ENCODE peak calls at places on chromosomes 13 and 19, in ten cellular contexts. E is IMR-90; I is CD8-positive, alpha-beta T cell; N is fibroblast of lung; Q is tibial nerve; W is uterus; F is right lobe of liver; D is GM23338; K is CD4-positive, CD25-positive, alpha-beta regulatory T cell; Y is AG04450. L is an unnamed sample.

GRCh38 chr19:40744554-40745401 is 5.5 kb downstream of the ACTMAP start:
- DNase-seq in E (no peak), I (peak; percentile 32), K (no peak), Q (no peak), Y (no peak), F (no peak), W (no peak), D (peak; percentile 64), N (no peak), L (no peak)

GRCh38 chr13:93227280-93227905 is 786 bp downstream of the GPC6 start:
- DNase-seq in Q (peak; percentile 16), I (no peak), N (peak; percentile 67), F (peak; percentile 68), K (no peak), W (no peak), D (peak; percentile 66), E (peak; percentile 52), Y (no peak), L (no peak)

GRCh38 chr19:5624154-5624663 is 1.3 kb downstream of the SAFB start:
- DNase-seq in N (peak; percentile 59), F (peak; percentile 68), Q (peak; percentile 23), D (peak; percentile 52), E (peak; percentile 61), I (peak; percentile 24), Y (no peak), K (no peak), W (peak; percentile 37), L (no peak)

GRCh38 chr19:29771708-29772415 is 39.9 kb upstream of the CCNE1 start:
- DNase-seq in Y (peak; percentile 4), I (peak; percentile 31), E (peak; percentile 37), N (peak; percentile 45), W (no peak), Q (no peak), K (no peak), D (peak; percentile 86), F (peak; percentile 52), L (no peak)

GRCh38 chr19:10237702-10238101 is 6.6 kb upstream of the S1PR2 start:
- DNase-seq in K (no peak), W (no peak), F (peak; percentile 38), Y (no peak), D (no peak), E (no peak), Q (no peak), N (no peak), I (no peak), L (no peak)

GRCh38 chr13:21730186-21730880 is 59.5 kb downstream of the FGF9 start:
- DNase-seq in K (no peak), Y (no peak), W (no peak), N (no peak), F (no peak), Q (no peak), D (no peak), I (no peak), E (no peak), L (no peak)

GRCh38 chr19:18488838-18489626 is 32.8 kb downstream of the ELL start:
- DNase-seq in W (no peak), E (no peak), F (no peak), K (no peak), I (no peak), Y (no peak), Q (no peak), D (peak; percentile 85), N (no peak), L (no peak)

GRCh38 chr19:55232986-55233385 is 4.4 kb upstream of the TMEM86B start:
- DNase-seq in F (no peak), N (no peak), W (no peak), D (no peak), E (no peak), I (no peak), Y (no peak), Q (no peak), K (no peak), L (no peak)

GRCh38 chr13:100514788-100515409 is 73.7 kb downstream of the GGACT start:
- DNase-seq in F (peak; percentile 82), Q (peak; percentile 58), Y (peak; percentile 42), D (peak; percentile 91), W (peak; percentile 82), N (peak; percentile 82), E (peak; percentile 75), K (peak; percentile 50), I (peak; percentile 78), L (no peak)

GRCh38 chr13:94758571-94758970 is 46.2 kb upstream of the SOX21 start:
- DNase-seq in W (no peak), K (no peak), N (no peak), Y (no peak), I (no peak), F (no peak), E (no peak), Q (no peak), D (no peak), L (no peak)

GRCh38 chr13:30884543-30884942 is 21.5 kb upstream of the MEDAG start:
- DNase-seq in Y (no peak), N (no peak), F (no peak), D (peak; percentile 42), K (no peak), I (no peak), W (no peak), Q (no peak), E (no peak), L (no peak)

GRCh38 chr13:30880756-30881155 is 25.3 kb upstream of the MEDAG start:
- DNase-seq in F (no peak), D (no peak), E (peak; percentile 97), N (peak; percentile 99), I (no peak), K (no peak), Q (no peak), W (no peak), Y (peak; percentile 81), L (no peak)

GRCh38 chr13:30881191-30881651 is 24.9 kb upstream of the MEDAG start:
- DNase-seq in N (peak; percentile 86), Y (no peak), I (no peak), F (no peak), Q (no peak), W (peak; percentile 46), K (no peak), D (no peak), E (no peak), L (peak; percentile 57)

GRCh38 chr13:30881931-30882899 is 23.9 kb upstream of the MEDAG start:
- DNase-seq in N (no peak), Y (no peak), F (no peak), E (no peak), K (no peak), I (no peak), W (peak; percentile 32), D (no peak), Q (no peak), L (no peak)

GRCh38 chr13:30882996-30883766 is 22.9 kb upstream of the MEDAG start:
- DNase-seq in Q (no peak), W (no peak), N (no peak), F (no peak), I (no peak), K (no peak), E (no peak), Y (no peak), D (no peak), L (no peak)
- H3K27ac ChIP-seq in Q (no peak overlapping the region), W (peak overlapping the region; percentile 74), N (no peak overlapping the region), F (no peak overlapping the region), I (no peak overlapping the region), K (no peak overlapping the region), E (peak overlapping the region; percentile 0), Y (no peak overlapping the region), D (no peak overlapping the region), L (no peak overlapping the region)

DNA sequence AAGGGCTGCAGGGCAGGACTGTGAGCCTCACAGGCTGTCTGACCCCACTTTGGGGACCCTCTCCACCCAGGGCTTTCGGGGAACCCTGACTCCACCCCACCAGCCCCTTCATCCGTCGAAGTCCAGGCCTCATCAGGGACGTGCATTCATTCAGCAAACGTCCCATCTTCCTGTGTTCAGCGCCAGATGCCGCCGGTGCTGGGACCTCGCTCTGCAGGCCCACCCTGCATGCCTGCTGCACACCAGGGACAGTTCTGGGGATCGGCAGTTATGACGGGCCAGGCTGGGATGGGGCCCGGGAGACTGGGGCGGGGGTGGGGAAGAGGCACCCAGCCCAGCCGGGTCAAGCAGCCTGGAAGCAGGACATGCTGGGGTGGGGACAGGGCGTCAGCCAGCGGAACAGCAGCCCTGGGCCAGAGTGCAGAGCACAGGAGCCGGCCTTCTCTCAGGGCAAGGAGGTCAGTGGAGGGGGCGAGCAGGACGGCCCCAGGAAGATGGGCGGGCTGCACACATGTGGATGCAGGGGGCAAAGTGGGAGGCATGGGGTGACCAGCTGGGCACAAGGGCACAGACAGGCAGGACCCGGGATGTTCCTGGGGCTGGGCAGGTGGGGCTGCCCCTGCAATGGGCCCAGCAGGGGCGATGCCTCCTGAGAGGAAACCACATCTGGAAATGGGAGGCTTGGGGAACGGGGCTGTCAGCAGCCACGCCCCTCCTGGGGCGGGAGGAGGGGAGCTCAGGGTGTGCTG is 5.1 kb downstream of the GAMT start:
- DNase-seq in F (no peak), K (no peak), W (no peak), N (no peak), I (no peak), Y (no peak), Q (no peak), E (no peak), D (no peak), L (no peak)
- H3K27ac ChIP-seq in F (peak overlapping the region; percentile 66), K (no peak overlapping the region), W (no peak overlapping the region), N (no peak overlapping the region), I (no peak overlapping the region), Y (no peak overlapping the region), Q (peak overlapping the region; percentile 36), E (no peak overlapping the region), D (no peak overlapping the region), L (no peak overlapping the region)

DNA sequence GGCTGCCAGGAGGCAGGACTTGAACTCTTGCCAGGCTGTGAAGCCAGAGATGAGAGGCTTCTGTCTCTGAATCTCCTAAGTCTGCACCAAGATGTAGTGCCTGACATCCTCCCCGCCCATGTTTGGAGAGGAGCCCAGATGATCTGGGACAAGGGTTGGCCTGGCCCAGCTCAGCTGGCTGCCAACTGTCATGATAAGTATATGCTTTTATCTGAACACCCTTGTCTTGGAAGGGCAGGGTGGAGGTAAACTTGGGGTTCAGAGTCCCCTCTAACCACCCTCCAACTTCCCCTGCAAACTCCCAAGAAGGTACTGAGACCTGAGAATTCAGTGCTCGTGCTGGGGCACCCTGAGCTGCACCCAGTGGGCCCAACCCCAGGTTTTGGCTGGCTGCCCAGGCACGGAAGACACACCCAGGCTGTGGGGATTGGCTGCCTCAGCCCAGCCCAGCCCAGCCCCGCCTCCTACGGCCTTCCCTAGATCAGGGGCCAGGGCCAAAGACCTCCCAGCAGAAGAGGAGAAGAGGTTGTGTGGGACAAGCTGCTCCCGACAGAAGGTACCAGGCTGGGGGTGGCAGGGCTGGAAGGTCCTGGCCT is at the start of gene CYP4F12:
- DNase-seq in D (peak; percentile 17), I (peak; percentile 46), K (no peak), N (peak; percentile 12), Q (peak; percentile 80), W (peak; percentile 92), E (no peak), Y (no peak), F (peak; percentile 92), L (no peak)
- H3K27ac ChIP-seq in D (no peak within 1 kb of the TSS), I (no peak within 1 kb of the TSS), K (no peak within 1 kb of the TSS), N (no peak within 1 kb of the TSS), Q (peak within 1 kb of the TSS; percentile 70), W (peak within 1 kb of the TSS; percentile 80), E (no peak within 1 kb of the TSS), Y (no peak within 1 kb of the TSS), F (peak within 1 kb of the TSS; percentile 50), L (no peak within 1 kb of the TSS)

DNA sequence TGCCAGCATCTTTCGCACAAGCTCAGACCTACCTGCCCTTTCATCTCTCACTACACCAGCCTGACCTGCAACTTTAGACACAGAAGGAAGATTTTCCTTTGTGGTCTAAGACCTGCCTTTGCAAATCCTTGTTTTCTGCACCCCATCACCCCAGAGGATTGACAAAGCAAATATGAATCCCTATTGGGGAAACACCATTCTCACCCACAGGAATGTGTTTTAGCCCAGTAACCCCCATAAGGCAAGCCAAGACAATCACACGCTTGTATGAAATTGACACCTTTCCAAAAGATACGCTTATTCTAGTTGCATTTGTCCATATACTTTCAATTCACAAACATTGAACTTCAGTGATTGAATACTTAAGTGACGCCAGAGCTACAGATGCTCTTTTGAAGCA is 55.7 kb downstream of the SPATA13 start:
- DNase-seq in Q (no peak), N (no peak), D (no peak), E (no peak), W (no peak), F (no peak), K (no peak), Y (no peak), I (no peak), L (no peak)
- H3K27ac ChIP-seq in Q (peak overlapping the region; percentile 84), N (no peak overlapping the region), D (no peak overlapping the region), E (no peak overlapping the region), W (peak overlapping the region; percentile 71), F (peak overlapping the region; percentile 87), K (no peak overlapping the region), Y (no peak overlapping the region), I (no peak overlapping the region), L (no peak overlapping the region)